ENCODE peak calls at places on chromosomes 7 and 10, in nine cellular contexts. One of them, this sample, is unnamed.

GRCh38 chr10:3886191-3886590 is 101.2 kb upstream of the KLF6 start:
- DNase-seq in left ventricle myocardium inferior: peak
- DNase-seq in body of pancreas: peak
- DNase-seq in nephron progenitor cell: peak
- DNase-seq in stomach: no peak
- DNase-seq in HFF-Myc: no peak
- DNase-seq in HepG2: no peak
- DNase-seq in psoas muscle: no peak
- DNase-seq in brain microvascular endothelial cell: peak
- DNase-seq in this sample: no peak

GRCh38 chr10:87976101-87976743 is 112.8 kb downstream of the PTEN start:
- DNase-seq in HepG2: no peak
- DNase-seq in stomach: no peak
- DNase-seq in psoas muscle: no peak
- DNase-seq in body of pancreas: no peak
- DNase-seq in brain microvascular endothelial cell: peak
- DNase-seq in left ventricle myocardium inferior: no peak
- DNase-seq in HFF-Myc: no peak
- DNase-seq in nephron progenitor cell: no peak
- DNase-seq in this sample: no peak

GRCh38 chr10:88150338-88150737 is 286.9 kb downstream of the PTEN start:
- DNase-seq in brain microvascular endothelial cell: peak
- DNase-seq in psoas muscle: no peak
- DNase-seq in HepG2: no peak
- DNase-seq in HFF-Myc: no peak
- DNase-seq in stomach: no peak
- DNase-seq in left ventricle myocardium inferior: no peak
- DNase-seq in nephron progenitor cell: no peak
- DNase-seq in body of pancreas: no peak
- DNase-seq in this sample: no peak

GRCh38 chr7:41930538-41931262 is 227.8 kb upstream of the INHBA start:
- DNase-seq in body of pancreas: no peak
- DNase-seq in brain microvascular endothelial cell: no peak
- DNase-seq in psoas muscle: no peak
- DNase-seq in stomach: no peak
- DNase-seq in nephron progenitor cell: no peak
- DNase-seq in HepG2: no peak
- DNase-seq in left ventricle myocardium inferior: no peak
- DNase-seq in HFF-Myc: no peak
- DNase-seq in this sample: no peak

GRCh38 chr10:72137583-72137982 is 49.2 kb upstream of the SPOCK2 start:
- DNase-seq in stomach: no peak
- DNase-seq in HepG2: no peak
- DNase-seq in brain microvascular endothelial cell: no peak
- DNase-seq in HFF-Myc: no peak
- DNase-seq in psoas muscle: no peak
- DNase-seq in nephron progenitor cell: no peak
- DNase-seq in left ventricle myocardium inferior: no peak
- DNase-seq in body of pancreas: no peak
- DNase-seq in this sample: no peak

GRCh38 chr7:103447073-103447960 is 1.3 kb upstream of the SLC26A5 start:
- DNase-seq in nephron progenitor cell: peak
- DNase-seq in body of pancreas: peak
- DNase-seq in HFF-Myc: peak
- DNase-seq in stomach: peak
- DNase-seq in brain microvascular endothelial cell: peak
- DNase-seq in left ventricle myocardium inferior: no peak
- DNase-seq in HepG2: peak
- DNase-seq in psoas muscle: no peak
- DNase-seq in this sample: peak

GRCh38 chr10:56370217-56371113 is 9.4 kb upstream of the ZWINT start:
- DNase-seq in stomach: no peak
- DNase-seq in psoas muscle: no peak
- DNase-seq in left ventricle myocardium inferior: no peak
- DNase-seq in HFF-Myc: no peak
- DNase-seq in brain microvascular endothelial cell: no peak
- DNase-seq in HepG2: no peak
- DNase-seq in body of pancreas: no peak
- DNase-seq in nephron progenitor cell: no peak
- DNase-seq in this sample: no peak

GRCh38 chr7:43508434-43508833 is 74.5 kb upstream of the STK17A start:
- DNase-seq in stomach: no peak
- DNase-seq in body of pancreas: no peak
- DNase-seq in HFF-Myc: no peak
- DNase-seq in nephron progenitor cell: no peak
- DNase-seq in HepG2: no peak
- DNase-seq in psoas muscle: no peak
- DNase-seq in left ventricle myocardium inferior: no peak
- DNase-seq in brain microvascular endothelial cell: no peak
- DNase-seq in this sample: no peak

GRCh38 chr7:2003451-2003930 is 229.3 kb downstream of the MAD1L1 start:
- DNase-seq in stomach: no peak
- DNase-seq in HepG2: no peak
- DNase-seq in left ventricle myocardium inferior: peak
- DNase-seq in body of pancreas: no peak
- DNase-seq in brain microvascular endothelial cell: no peak
- DNase-seq in psoas muscle: peak
- DNase-seq in nephron progenitor cell: no peak
- DNase-seq in HFF-Myc: no peak
- DNase-seq in this sample: no peak

GRCh38 chr10:3067859-3068179 is 471 bp downstream of the PFKP start:
- DNase-seq in nephron progenitor cell: no peak
- DNase-seq in HepG2: no peak
- DNase-seq in brain microvascular endothelial cell: no peak
- DNase-seq in body of pancreas: no peak
- DNase-seq in HFF-Myc: no peak
- DNase-seq in psoas muscle: no peak
- DNase-seq in left ventricle myocardium inferior: no peak
- DNase-seq in stomach: no peak
- DNase-seq in this sample: no peak

GRCh38 chr7:40148671-40149070 is 13.9 kb downstream of the SUGCT start:
- DNase-seq in HepG2: no peak
- DNase-seq in HFF-Myc: no peak
- DNase-seq in brain microvascular endothelial cell: no peak
- DNase-seq in body of pancreas: no peak
- DNase-seq in left ventricle myocardium inferior: no peak
- DNase-seq in psoas muscle: no peak
- DNase-seq in nephron progenitor cell: no peak
- DNase-seq in stomach: no peak
- DNase-seq in this sample: no peak

GRCh38 chr10:82811621-82812020 is 936.6 kb downstream of the NRG3 start:
- DNase-seq in brain microvascular endothelial cell: peak
- DNase-seq in left ventricle myocardium inferior: no peak
- DNase-seq in HFF-Myc: no peak
- DNase-seq in body of pancreas: peak
- DNase-seq in HepG2: no peak
- DNase-seq in nephron progenitor cell: peak
- DNase-seq in psoas muscle: no peak
- DNase-seq in stomach: no peak
- DNase-seq in this sample: no peak

GRCh38 chr7:43834463-43835251 is 34.7 kb downstream of the MRPS24 start:
- DNase-seq in body of pancreas: peak
- DNase-seq in HepG2: no peak
- DNase-seq in HFF-Myc: no peak
- DNase-seq in nephron progenitor cell: no peak
- DNase-seq in brain microvascular endothelial cell: peak
- DNase-seq in left ventricle myocardium inferior: no peak
- DNase-seq in psoas muscle: no peak
- DNase-seq in stomach: no peak
- DNase-seq in this sample: no peak

GRCh38 chr10:132117146-132117545 is 51.4 kb downstream of the JAKMIP3 start:
- DNase-seq in body of pancreas: no peak
- DNase-seq in nephron progenitor cell: no peak
- DNase-seq in HepG2: no peak
- DNase-seq in HFF-Myc: no peak
- DNase-seq in psoas muscle: peak
- DNase-seq in stomach: no peak
- DNase-seq in left ventricle myocardium inferior: peak
- DNase-seq in brain microvascular endothelial cell: no peak
- DNase-seq in this sample: no peak

GRCh38 chr10:35765039-35765662 is 123.1 kb upstream of the FZD8 start:
- DNase-seq in HFF-Myc: no peak
- DNase-seq in nephron progenitor cell: peak
- DNase-seq in psoas muscle: no peak
- DNase-seq in stomach: peak
- DNase-seq in brain microvascular endothelial cell: peak
- DNase-seq in left ventricle myocardium inferior: no peak
- DNase-seq in body of pancreas: peak
- DNase-seq in HepG2: no peak
- DNase-seq in this sample: no peak

GRCh38 chr10:23157239-23157661 is 34.9 kb upstream of the PTF1A start:
- DNase-seq in HepG2: no peak
- DNase-seq in body of pancreas: no peak
- DNase-seq in stomach: no peak
- DNase-seq in HFF-Myc: no peak
- DNase-seq in left ventricle myocardium inferior: no peak
- DNase-seq in nephron progenitor cell: peak
- DNase-seq in brain microvascular endothelial cell: no peak
- DNase-seq in psoas muscle: no peak
- DNase-seq in this sample: no peak

GRCh38 chr10:97600616-97601015 is 11.1 kb downstream of the C10orf62 start:
- DNase-seq in HFF-Myc: no peak
- DNase-seq in nephron progenitor cell: no peak
- DNase-seq in brain microvascular endothelial cell: no peak
- DNase-seq in body of pancreas: no peak
- DNase-seq in psoas muscle: no peak
- DNase-seq in left ventricle myocardium inferior: no peak
- DNase-seq in stomach: no peak
- DNase-seq in HepG2: no peak
- DNase-seq in this sample: no peak

GRCh38 chr7:47483604-47484273 is 98.2 kb downstream of the TNS3 start:
- DNase-seq in psoas muscle: no peak
- DNase-seq in HFF-Myc: no peak
- DNase-seq in brain microvascular endothelial cell: no peak
- DNase-seq in HepG2: peak
- DNase-seq in body of pancreas: no peak
- DNase-seq in left ventricle myocardium inferior: no peak
- DNase-seq in stomach: no peak
- DNase-seq in nephron progenitor cell: no peak
- DNase-seq in this sample: no peak

DNA sequence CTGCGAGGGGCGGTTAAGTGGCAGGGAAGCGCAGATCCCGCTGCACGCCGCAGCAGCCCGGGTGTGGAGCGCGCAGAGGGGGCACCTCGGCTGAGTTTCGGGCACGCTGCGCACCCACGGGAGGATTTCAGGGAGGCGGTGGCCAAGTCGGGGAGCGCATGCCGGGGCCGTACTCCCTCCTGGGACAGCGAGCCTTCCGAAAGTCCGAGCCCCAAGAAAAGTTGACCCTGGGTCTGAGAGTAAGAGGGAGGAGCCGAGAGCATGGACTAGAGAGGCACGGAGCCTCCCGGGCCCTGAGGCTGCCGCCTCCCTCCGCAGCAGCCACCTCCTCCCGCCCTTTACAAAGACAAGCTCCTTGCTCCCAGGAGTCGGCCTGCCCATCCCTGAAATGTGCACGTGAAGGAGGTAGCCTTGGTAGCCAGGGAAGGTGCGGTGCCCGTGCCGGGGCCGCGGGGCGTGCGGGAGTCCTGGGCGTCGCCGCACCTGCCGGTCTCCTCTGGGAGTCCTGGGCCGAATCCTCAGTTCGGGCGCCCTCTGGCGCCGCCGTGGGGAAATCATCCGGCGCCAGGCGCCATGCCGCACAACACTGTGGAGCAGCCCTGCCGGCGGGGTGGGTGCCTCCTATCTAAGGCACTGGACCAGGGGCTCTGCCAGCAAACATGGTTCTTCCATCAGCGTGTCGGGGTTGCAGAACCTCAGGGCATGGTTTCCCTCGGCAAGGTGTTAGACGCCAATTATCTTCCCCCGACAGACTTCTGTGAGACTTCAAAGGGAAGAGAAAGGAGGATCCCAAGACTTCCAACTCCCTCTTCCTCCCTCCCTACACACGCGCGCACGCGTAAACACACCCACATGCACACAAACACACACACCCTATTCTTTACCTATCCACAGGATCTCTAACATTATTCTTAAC is 104.0 kb downstream of the TRIL start:
- DNase-seq in HFF-Myc: no peak
- DNase-seq in left ventricle myocardium inferior: peak
- DNase-seq in HepG2: peak
- DNase-seq in brain microvascular endothelial cell: peak
- DNase-seq in psoas muscle: peak
- DNase-seq in stomach: peak
- DNase-seq in nephron progenitor cell: peak
- DNase-seq in body of pancreas: peak
- DNase-seq in this sample: no peak
- TF ChIP-seq CTCF in HFF-Myc: peak
- TF ChIP-seq CTCF in left ventricle myocardium inferior: peak
- TF ChIP-seq CTCF in HepG2: peak
- TF ChIP-seq CTCF in brain microvascular endothelial cell: peak
- TF ChIP-seq CTCF in psoas muscle: peak
- TF ChIP-seq CTCF in stomach: peak
- TF ChIP-seq CTCF in nephron progenitor cell: peak
- TF ChIP-seq CTCF in body of pancreas: peak
- TF ChIP-seq CTCF in this sample: peak

GRCh38 chr7:141974831-141975230 is 1.3 kb upstream of the TAS2R38 start:
- DNase-seq in psoas muscle: no peak
- DNase-seq in HFF-Myc: no peak
- DNase-seq in stomach: peak
- DNase-seq in HepG2: peak
- DNase-seq in nephron progenitor cell: peak
- DNase-seq in body of pancreas: peak
- DNase-seq in brain microvascular endothelial cell: peak
- DNase-seq in left ventricle myocardium inferior: no peak
- DNase-seq in this sample: no peak
- TF ChIP-seq CTCF in psoas muscle: no peak
- TF ChIP-seq CTCF in HFF-Myc: no peak
- TF ChIP-seq CTCF in stomach: peak
- TF ChIP-seq CTCF in HepG2: peak
- TF ChIP-seq CTCF in nephron progenitor cell: peak
- TF ChIP-seq CTCF in body of pancreas: peak
- TF ChIP-seq CTCF in brain microvascular endothelial cell: peak
- TF ChIP-seq CTCF in left ventricle myocardium inferior: no peak
- TF ChIP-seq CTCF in this sample: peak

GRCh38 chr10:5094265-5095205 is at the start of gene AKR1C3:
- DNase-seq in left ventricle myocardium inferior: no peak
- DNase-seq in body of pancreas: peak
- DNase-seq in psoas muscle: no peak
- DNase-seq in stomach: no peak
- DNase-seq in nephron progenitor cell: no peak
- DNase-seq in HFF-Myc: peak
- DNase-seq in HepG2: peak
- DNase-seq in brain microvascular endothelial cell: peak
- DNase-seq in this sample: no peak
- TF ChIP-seq CTCF in left ventricle myocardium inferior: peak
- TF ChIP-seq CTCF in body of pancreas: peak
- TF ChIP-seq CTCF in psoas muscle: peak
- TF ChIP-seq CTCF in stomach: peak
- TF ChIP-seq CTCF in nephron progenitor cell: peak
- TF ChIP-seq CTCF in HFF-Myc: peak
- TF ChIP-seq CTCF in HepG2: peak
- TF ChIP-seq CTCF in brain microvascular endothelial cell: peak
- TF ChIP-seq CTCF in this sample: peak

GRCh38 chr7:153951207-153951725 is 100.9 kb upstream of the DPP6 start:
- DNase-seq in HepG2: no peak
- DNase-seq in HFF-Myc: no peak
- DNase-seq in brain microvascular endothelial cell: no peak
- DNase-seq in body of pancreas: no peak
- DNase-seq in nephron progenitor cell: no peak
- DNase-seq in psoas muscle: no peak
- DNase-seq in stomach: no peak
- DNase-seq in left ventricle myocardium inferior: no peak
- DNase-seq in this sample: no peak

GRCh38 chr7:153943428-153944370 is 108.5 kb upstream of the DPP6 start:
- DNase-seq in left ventricle myocardium inferior: no peak
- DNase-seq in HepG2: no peak
- DNase-seq in HFF-Myc: no peak
- DNase-seq in nephron progenitor cell: no peak
- DNase-seq in psoas muscle: no peak
- DNase-seq in body of pancreas: no peak
- DNase-seq in stomach: no peak
- DNase-seq in brain microvascular endothelial cell: no peak
- DNase-seq in this sample: no peak

GRCh38 chr7:153948055-153948454 is 104.1 kb upstream of the DPP6 start:
- DNase-seq in brain microvascular endothelial cell: no peak
- DNase-seq in HFF-Myc: no peak
- DNase-seq in body of pancreas: no peak
- DNase-seq in HepG2: no peak
- DNase-seq in nephron progenitor cell: no peak
- DNase-seq in left ventricle myocardium inferior: no peak
- DNase-seq in psoas muscle: no peak
- DNase-seq in stomach: no peak
- DNase-seq in this sample: no peak
- TF ChIP-seq CTCF in brain microvascular endothelial cell: no peak
- TF ChIP-seq CTCF in HFF-Myc: no peak
- TF ChIP-seq CTCF in body of pancreas: no peak
- TF ChIP-seq CTCF in HepG2: no peak
- TF ChIP-seq CTCF in nephron progenitor cell: no peak
- TF ChIP-seq CTCF in left ventricle myocardium inferior: no peak
- TF ChIP-seq CTCF in psoas muscle: peak
- TF ChIP-seq CTCF in stomach: no peak
- TF ChIP-seq CTCF in this sample: no peak